ENCODE peak calls at places on chromosomes 2 and 18, in seven cellular contexts. One of them, this sample, is unnamed.

GRCh38 chr2:216679658-216680024 is 15.7 kb downstream of the IGFBP5 start:
- DNase-seq in fibroblast of lung: no peak
- DNase-seq in hepatocyte: no peak
- DNase-seq in HepG2: no peak
- DNase-seq in PC-9: no peak
- DNase-seq in GM23338: no peak
- DNase-seq in HCT116: no peak
- DNase-seq in this sample: no peak

GRCh38 chr2:218663901-218664300 is 4.4 kb downstream of the BCS1L start:
- DNase-seq in GM23338: no peak
- DNase-seq in HCT116: no peak
- DNase-seq in PC-9: no peak
- DNase-seq in hepatocyte: no peak
- DNase-seq in fibroblast of lung: no peak
- DNase-seq in HepG2: no peak
- DNase-seq in this sample: no peak

GRCh38 chr2:20351555-20352229 is 1.0 kb upstream of the PUM2 start:
- DNase-seq in fibroblast of lung: no peak
- DNase-seq in HepG2: peak; percentile 90
- DNase-seq in hepatocyte: peak; percentile 53
- DNase-seq in HCT116: no peak
- DNase-seq in GM23338: no peak
- DNase-seq in PC-9: peak; percentile 49
- DNase-seq in this sample: peak; percentile 15

GRCh38 chr18:45416168-45416567 is 199.1 kb upstream of the SLC14A2 start:
- DNase-seq in PC-9: no peak
- DNase-seq in hepatocyte: peak; percentile 84
- DNase-seq in HCT116: no peak
- DNase-seq in fibroblast of lung: peak; percentile 55
- DNase-seq in GM23338: peak; percentile 3
- DNase-seq in HepG2: no peak
- DNase-seq in this sample: no peak

GRCh38 chr18:46109386-46109785 is 5.2 kb downstream of the HAUS1 start:
- DNase-seq in PC-9: no peak
- DNase-seq in fibroblast of lung: no peak
- DNase-seq in HepG2: no peak
- DNase-seq in hepatocyte: no peak
- DNase-seq in HCT116: no peak
- DNase-seq in GM23338: no peak
- DNase-seq in this sample: no peak

GRCh38 chr2:25996844-25997243 is 14.5 kb upstream of the KIF3C start:
- DNase-seq in HepG2: no peak
- DNase-seq in PC-9: no peak
- DNase-seq in HCT116: no peak
- DNase-seq in hepatocyte: no peak
- DNase-seq in GM23338: no peak
- DNase-seq in fibroblast of lung: peak; percentile 36
- DNase-seq in this sample: no peak

GRCh38 chr2:222837643-222838056 is 23.2 kb upstream of the ACSL3 start:
- DNase-seq in PC-9: peak; percentile 100
- DNase-seq in GM23338: no peak
- DNase-seq in hepatocyte: peak; percentile 65
- DNase-seq in fibroblast of lung: peak; percentile 80
- DNase-seq in HepG2: peak; percentile 63
- DNase-seq in HCT116: no peak
- DNase-seq in this sample: no peak

GRCh38 chr2:197170137-197170682 is 140.4 kb downstream of the ANKRD44 start:
- DNase-seq in PC-9: no peak
- DNase-seq in HepG2: no peak
- DNase-seq in hepatocyte: no peak
- DNase-seq in fibroblast of lung: no peak
- DNase-seq in GM23338: no peak
- DNase-seq in HCT116: no peak
- DNase-seq in this sample: no peak

GRCh38 chr2:200713003-200713703 is 98.6 kb upstream of the BZW1 start:
- DNase-seq in GM23338: peak; percentile 94
- DNase-seq in hepatocyte: peak; percentile 92
- DNase-seq in PC-9: peak; percentile 98
- DNase-seq in HepG2: peak; percentile 96
- DNase-seq in fibroblast of lung: peak; percentile 92
- DNase-seq in HCT116: peak; percentile 98
- DNase-seq in this sample: peak; percentile 99

GRCh38 chr18:71028285-71028762 is 739.5 kb downstream of the SOCS6 start:
- DNase-seq in fibroblast of lung: no peak
- DNase-seq in GM23338: no peak
- DNase-seq in HepG2: no peak
- DNase-seq in hepatocyte: no peak
- DNase-seq in HCT116: no peak
- DNase-seq in PC-9: no peak
- DNase-seq in this sample: no peak

GRCh38 chr2:13230221-13230620 is 513.5 kb downstream of the TRIB2 start:
- DNase-seq in GM23338: no peak
- DNase-seq in HepG2: no peak
- DNase-seq in hepatocyte: no peak
- DNase-seq in PC-9: no peak
- DNase-seq in fibroblast of lung: peak; percentile 24
- DNase-seq in HCT116: no peak
- DNase-seq in this sample: no peak

GRCh38 chr2:42139141-42139540 is 30.0 kb upstream of the EML4 start:
- DNase-seq in HCT116: no peak
- DNase-seq in hepatocyte: no peak
- DNase-seq in PC-9: no peak
- DNase-seq in GM23338: no peak
- DNase-seq in HepG2: no peak
- DNase-seq in fibroblast of lung: peak; percentile 58
- DNase-seq in this sample: no peak

GRCh38 chr2:7992612-7993596 is 689.0 kb upstream of the ID2 start:
- DNase-seq in fibroblast of lung: no peak
- DNase-seq in PC-9: no peak
- DNase-seq in GM23338: no peak
- DNase-seq in HCT116: no peak
- DNase-seq in HepG2: no peak
- DNase-seq in hepatocyte: no peak
- DNase-seq in this sample: no peak

GRCh38 chr2:98084151-98084868 is 2.7 kb upstream of the VWA3B start:
- DNase-seq in HCT116: no peak
- DNase-seq in PC-9: no peak
- DNase-seq in GM23338: no peak
- DNase-seq in HepG2: peak; percentile 13
- DNase-seq in fibroblast of lung: no peak
- DNase-seq in hepatocyte: no peak
- DNase-seq in this sample: no peak

GRCh38 chr2:221677688-221678087 is 105.6 kb upstream of the EPHA4 start:
- DNase-seq in fibroblast of lung: no peak
- DNase-seq in HepG2: no peak
- DNase-seq in GM23338: peak; percentile 32
- DNase-seq in PC-9: no peak
- DNase-seq in hepatocyte: no peak
- DNase-seq in HCT116: no peak
- DNase-seq in this sample: no peak

GRCh38 chr2:27959496-27959895 is 69.0 kb downstream of the BABAM2 start:
- DNase-seq in hepatocyte: no peak
- DNase-seq in PC-9: no peak
- DNase-seq in HCT116: no peak
- DNase-seq in HepG2: peak; percentile 69
- DNase-seq in fibroblast of lung: peak; percentile 70
- DNase-seq in GM23338: no peak
- DNase-seq in this sample: no peak

GRCh38 chr2:9057939-9058761 is 54.7 kb upstream of the MBOAT2 start:
- DNase-seq in PC-9: no peak
- DNase-seq in HepG2: no peak
- DNase-seq in HCT116: peak; percentile 84
- DNase-seq in fibroblast of lung: peak; percentile 91
- DNase-seq in hepatocyte: no peak
- DNase-seq in GM23338: no peak
- DNase-seq in this sample: no peak

GRCh38 chr2:162967137-162967536 is 128.6 kb upstream of the KCNH7 start:
- DNase-seq in hepatocyte: no peak
- DNase-seq in PC-9: no peak
- DNase-seq in fibroblast of lung: no peak
- DNase-seq in GM23338: no peak
- DNase-seq in HepG2: no peak
- DNase-seq in HCT116: no peak
- DNase-seq in this sample: no peak

GRCh38 chr18:58682429-58683069 is 11.3 kb downstream of the MALT1 start:
- DNase-seq in hepatocyte: peak; percentile 73
- DNase-seq in PC-9: peak; percentile 71
- DNase-seq in HCT116: peak; percentile 33
- DNase-seq in HepG2: peak; percentile 68
- DNase-seq in fibroblast of lung: peak; percentile 76
- DNase-seq in GM23338: no peak
- DNase-seq in this sample: no peak

GRCh38 chr18:3584897-3585460 is 135.0 kb downstream of the TGIF1 start:
- DNase-seq in PC-9: peak; percentile 59
- DNase-seq in HepG2: no peak
- DNase-seq in HCT116: no peak
- DNase-seq in fibroblast of lung: no peak
- DNase-seq in GM23338: peak; percentile 81
- DNase-seq in hepatocyte: no peak
- DNase-seq in this sample: no peak

GRCh38 chr18:50340078-50340477 is 34.8 kb upstream of the SKA1 start:
- DNase-seq in HCT116: no peak
- DNase-seq in fibroblast of lung: no peak
- DNase-seq in GM23338: peak; percentile 82
- DNase-seq in HepG2: no peak
- DNase-seq in hepatocyte: no peak
- DNase-seq in PC-9: no peak
- DNase-seq in this sample: no peak

GRCh38 chr2:18379869-18380268 is 180.6 kb downstream of the RDH14 start:
- DNase-seq in hepatocyte: no peak
- DNase-seq in GM23338: peak; percentile 10
- DNase-seq in PC-9: no peak
- DNase-seq in HCT116: no peak
- DNase-seq in HepG2: no peak
- DNase-seq in fibroblast of lung: no peak
- DNase-seq in this sample: no peak

GRCh38 chr2:18380316-18380715 is 180.1 kb downstream of the RDH14 start:
- DNase-seq in PC-9: no peak
- DNase-seq in HCT116: no peak
- DNase-seq in hepatocyte: no peak
- DNase-seq in GM23338: no peak
- DNase-seq in HepG2: no peak
- DNase-seq in fibroblast of lung: no peak
- DNase-seq in this sample: no peak

GRCh38 chr2:18378020-18378653 is 182.3 kb downstream of the RDH14 start:
- DNase-seq in hepatocyte: peak; percentile 76
- DNase-seq in fibroblast of lung: peak; percentile 38
- DNase-seq in HepG2: peak; percentile 49
- DNase-seq in HCT116: peak; percentile 19
- DNase-seq in PC-9: peak; percentile 47
- DNase-seq in GM23338: peak; percentile 65
- DNase-seq in this sample: peak; percentile 43

GRCh38 chr2:18373664-18374063 is 186.8 kb downstream of the RDH14 start:
- DNase-seq in GM23338: no peak
- DNase-seq in PC-9: no peak
- DNase-seq in fibroblast of lung: peak; percentile 95
- DNase-seq in hepatocyte: no peak
- DNase-seq in HepG2: no peak
- DNase-seq in HCT116: no peak
- DNase-seq in this sample: no peak

DNA sequence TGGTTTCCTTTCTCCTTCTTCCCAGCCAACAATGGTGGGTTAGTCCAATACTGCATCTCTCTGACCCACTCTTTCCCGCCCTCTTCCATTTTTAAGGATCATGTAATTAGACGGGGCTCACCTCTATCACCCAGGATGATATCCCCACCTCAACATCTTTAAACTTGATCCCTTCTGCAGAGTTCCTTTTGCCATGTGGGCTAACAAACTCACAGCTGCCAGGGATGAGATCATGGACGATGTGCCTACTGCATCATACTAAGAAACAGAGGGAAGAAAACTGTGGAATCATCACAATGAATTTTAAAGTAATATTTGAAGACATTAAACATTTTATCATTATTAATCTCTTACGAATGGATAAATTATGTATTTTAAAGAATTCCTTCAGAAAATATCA is 183.5 kb downstream of the RDH14 start:
- DNase-seq in GM23338: no peak
- DNase-seq in HepG2: no peak
- DNase-seq in hepatocyte: no peak
- DNase-seq in PC-9: no peak
- DNase-seq in HCT116: no peak
- DNase-seq in fibroblast of lung: no peak
- DNase-seq in this sample: no peak
- H3K27ac ChIP-seq in GM23338: no peak overlapping the region
- H3K27ac ChIP-seq in HepG2: no peak overlapping the region
- H3K27ac ChIP-seq in hepatocyte: no peak overlapping the region
- H3K27ac ChIP-seq in PC-9: no peak overlapping the region
- H3K27ac ChIP-seq in HCT116: no peak overlapping the region
- H3K27ac ChIP-seq in fibroblast of lung: no peak overlapping the region
- H3K27ac ChIP-seq in this sample: no peak overlapping the region

GRCh38 chr2:231672617-231673347 is 35.5 kb upstream of the PTMA start:
- DNase-seq in HepG2: peak; percentile 71
- DNase-seq in HCT116: peak; percentile 79
- DNase-seq in fibroblast of lung: peak; percentile 46
- DNase-seq in PC-9: peak; percentile 53
- DNase-seq in hepatocyte: peak; percentile 81
- DNase-seq in GM23338: peak; percentile 93
- DNase-seq in this sample: no peak
- H3K4me3 ChIP-seq in HepG2: peak overlapping the region; percentile 63
- H3K4me3 ChIP-seq in HCT116: peak overlapping the region; percentile 63
- H3K4me3 ChIP-seq in fibroblast of lung: no peak overlapping the region
- H3K4me3 ChIP-seq in PC-9: peak overlapping the region; percentile 62
- H3K4me3 ChIP-seq in hepatocyte: no peak overlapping the region
- H3K4me3 ChIP-seq in GM23338: peak overlapping the region; percentile 68
- H3K4me3 ChIP-seq in this sample: no peak overlapping the region

GRCh38 chr2:104658840-104659591 is 194.9 kb upstream of the POU3F3 start:
- DNase-seq in HCT116: no peak
- DNase-seq in fibroblast of lung: no peak
- DNase-seq in hepatocyte: no peak
- DNase-seq in PC-9: no peak
- DNase-seq in HepG2: no peak
- DNase-seq in GM23338: peak; percentile 63
- DNase-seq in this sample: no peak
- TF ChIP-seq EZH2 in HCT116: no peak
- TF ChIP-seq EZH2 in fibroblast of lung: no peak
- TF ChIP-seq EZH2 in hepatocyte: peak; percentile 73
- TF ChIP-seq EZH2 in PC-9: no peak
- TF ChIP-seq EZH2 in HepG2: no peak
- TF ChIP-seq EZH2 in GM23338: no peak
- TF ChIP-seq EZH2 in this sample: no peak

DNA sequence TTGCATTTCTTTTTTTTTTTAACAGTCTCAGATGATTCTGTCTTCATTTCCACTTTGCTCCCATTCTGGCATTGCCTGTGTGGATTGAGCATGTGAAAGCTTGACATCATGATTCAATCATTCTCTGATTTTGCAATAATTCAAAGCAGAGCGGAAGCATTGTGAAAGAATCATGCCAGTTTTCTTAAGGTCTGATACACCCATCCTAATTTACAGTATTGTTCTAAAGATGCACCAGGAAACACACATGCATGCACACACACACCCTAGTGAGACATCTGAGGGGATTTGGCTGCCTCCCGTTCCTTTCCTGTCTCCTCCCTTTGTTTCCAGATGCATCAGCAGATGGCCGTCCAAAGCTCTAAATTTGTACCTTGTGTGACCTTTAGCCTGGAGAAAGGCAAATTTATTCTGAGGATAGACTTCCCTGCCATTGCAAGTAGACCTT is 97.3 kb downstream of the FMNL2 start:
- DNase-seq in GM23338: no peak
- DNase-seq in HepG2: peak; percentile 42
- DNase-seq in hepatocyte: no peak
- DNase-seq in fibroblast of lung: peak; percentile 58
- DNase-seq in HCT116: no peak
- DNase-seq in PC-9: peak; percentile 90
- DNase-seq in this sample: no peak
- H3K27ac ChIP-seq in GM23338: no peak overlapping the region
- H3K27ac ChIP-seq in HepG2: peak overlapping the region; percentile 51
- H3K27ac ChIP-seq in hepatocyte: peak overlapping the region; percentile 70
- H3K27ac ChIP-seq in fibroblast of lung: no peak overlapping the region
- H3K27ac ChIP-seq in HCT116: no peak overlapping the region
- H3K27ac ChIP-seq in PC-9: peak overlapping the region; percentile 85
- H3K27ac ChIP-seq in this sample: no peak overlapping the region